ENCODE peak calls at places on chromosomes 5 and 9, in six cellular contexts. One of them, this sample, is unnamed.
A peak's percentile ranks its signal among the peaks of the same experiment; 100 is the strongest.

GRCh38 chr9:130117376-130117775 is 54.8 kb upstream of the NCS1 start:
- DNase-seq in choroid plexus epithelial cell: no peak
- DNase-seq in K562: no peak
- DNase-seq in psoas muscle: no peak
- DNase-seq in stimulated activated CD4-positive, alpha-beta T cell treated with anti-CD3 and anti-CD28 coated beads, Interleukin-1b, Interleukin-23, amount 100 ng/mL, for 24 hours: no peak
- DNase-seq in Kasumi-1: no peak
- DNase-seq in this sample: no peak

GRCh38 chr9:83523684-83524083 is 14.5 kb downstream of the FRMD3 start:
- DNase-seq in choroid plexus epithelial cell: no peak
- DNase-seq in stimulated activated CD4-positive, alpha-beta T cell treated with anti-CD3 and anti-CD28 coated beads, Interleukin-1b, Interleukin-23, amount 100 ng/mL, for 24 hours: no peak
- DNase-seq in Kasumi-1: no peak
- DNase-seq in psoas muscle: no peak
- DNase-seq in K562: no peak
- DNase-seq in this sample: no peak

GRCh38 chr5:38853753-38854470 is 8.1 kb downstream of the OSMR start:
- DNase-seq in stimulated activated CD4-positive, alpha-beta T cell treated with anti-CD3 and anti-CD28 coated beads, Interleukin-1b, Interleukin-23, amount 100 ng/mL, for 24 hours: no peak
- DNase-seq in psoas muscle: no peak
- DNase-seq in Kasumi-1: no peak
- DNase-seq in K562: no peak
- DNase-seq in choroid plexus epithelial cell: peak; percentile 80
- DNase-seq in this sample: no peak

GRCh38 chr5:103424453-103425205 is 138.0 kb downstream of the NUDT12 start:
- DNase-seq in stimulated activated CD4-positive, alpha-beta T cell treated with anti-CD3 and anti-CD28 coated beads, Interleukin-1b, Interleukin-23, amount 100 ng/mL, for 24 hours: no peak
- DNase-seq in psoas muscle: no peak
- DNase-seq in choroid plexus epithelial cell: peak; percentile 94
- DNase-seq in Kasumi-1: no peak
- DNase-seq in K562: no peak
- DNase-seq in this sample: no peak

GRCh38 chr9:6024035-6024554 is 8.7 kb upstream of the RANBP6 start:
- DNase-seq in choroid plexus epithelial cell: peak; percentile 19
- DNase-seq in stimulated activated CD4-positive, alpha-beta T cell treated with anti-CD3 and anti-CD28 coated beads, Interleukin-1b, Interleukin-23, amount 100 ng/mL, for 24 hours: no peak
- DNase-seq in K562: peak; percentile 14
- DNase-seq in psoas muscle: no peak
- DNase-seq in Kasumi-1: peak; percentile 8
- DNase-seq in this sample: no peak

GRCh38 chr9:127983847-127984289 is 3.1 kb upstream of the EEIG1 start:
- DNase-seq in choroid plexus epithelial cell: no peak
- DNase-seq in K562: no peak
- DNase-seq in psoas muscle: no peak
- DNase-seq in stimulated activated CD4-positive, alpha-beta T cell treated with anti-CD3 and anti-CD28 coated beads, Interleukin-1b, Interleukin-23, amount 100 ng/mL, for 24 hours: no peak
- DNase-seq in Kasumi-1: no peak
- DNase-seq in this sample: no peak

GRCh38 chr5:134383980-134384697 is 12.8 kb downstream of the UBE2B start:
- DNase-seq in stimulated activated CD4-positive, alpha-beta T cell treated with anti-CD3 and anti-CD28 coated beads, Interleukin-1b, Interleukin-23, amount 100 ng/mL, for 24 hours: no peak
- DNase-seq in Kasumi-1: no peak
- DNase-seq in choroid plexus epithelial cell: no peak
- DNase-seq in psoas muscle: no peak
- DNase-seq in K562: no peak
- DNase-seq in this sample: no peak

GRCh38 chr5:133847301-133847700 is 121.1 kb downstream of the C5orf15 start:
- DNase-seq in choroid plexus epithelial cell: no peak
- DNase-seq in stimulated activated CD4-positive, alpha-beta T cell treated with anti-CD3 and anti-CD28 coated beads, Interleukin-1b, Interleukin-23, amount 100 ng/mL, for 24 hours: no peak
- DNase-seq in K562: no peak
- DNase-seq in psoas muscle: no peak
- DNase-seq in Kasumi-1: no peak
- DNase-seq in this sample: no peak

GRCh38 chr9:136942112-136942880 is 2.2 kb downstream of the FBXW5 start:
- DNase-seq in psoas muscle: no peak
- DNase-seq in choroid plexus epithelial cell: no peak
- DNase-seq in stimulated activated CD4-positive, alpha-beta T cell treated with anti-CD3 and anti-CD28 coated beads, Interleukin-1b, Interleukin-23, amount 100 ng/mL, for 24 hours: no peak
- DNase-seq in Kasumi-1: no peak
- DNase-seq in K562: peak; percentile 53
- DNase-seq in this sample: no peak

GRCh38 chr5:122500245-122501086 is 188.4 kb downstream of the SNCAIP start:
- DNase-seq in K562: peak; percentile 12
- DNase-seq in Kasumi-1: peak; percentile 41
- DNase-seq in psoas muscle: peak; percentile 13
- DNase-seq in choroid plexus epithelial cell: peak; percentile 83
- DNase-seq in stimulated activated CD4-positive, alpha-beta T cell treated with anti-CD3 and anti-CD28 coated beads, Interleukin-1b, Interleukin-23, amount 100 ng/mL, for 24 hours: no peak
- DNase-seq in this sample: no peak

GRCh38 chr5:139061274-139061673 is 136.9 kb downstream of the SIL1 start:
- DNase-seq in psoas muscle: peak; percentile 70
- DNase-seq in K562: no peak
- DNase-seq in choroid plexus epithelial cell: peak; percentile 72
- DNase-seq in stimulated activated CD4-positive, alpha-beta T cell treated with anti-CD3 and anti-CD28 coated beads, Interleukin-1b, Interleukin-23, amount 100 ng/mL, for 24 hours: no peak
- DNase-seq in Kasumi-1: no peak
- DNase-seq in this sample: no peak

GRCh38 chr9:92036411-92036746 is 78.8 kb downstream of the SPTLC1 start:
- DNase-seq in psoas muscle: no peak
- DNase-seq in choroid plexus epithelial cell: no peak
- DNase-seq in stimulated activated CD4-positive, alpha-beta T cell treated with anti-CD3 and anti-CD28 coated beads, Interleukin-1b, Interleukin-23, amount 100 ng/mL, for 24 hours: no peak
- DNase-seq in K562: no peak
- DNase-seq in Kasumi-1: no peak
- DNase-seq in this sample: no peak

GRCh38 chr9:115276621-115277020 is 158.7 kb upstream of the TNC start:
- DNase-seq in choroid plexus epithelial cell: peak; percentile 31
- DNase-seq in Kasumi-1: no peak
- DNase-seq in stimulated activated CD4-positive, alpha-beta T cell treated with anti-CD3 and anti-CD28 coated beads, Interleukin-1b, Interleukin-23, amount 100 ng/mL, for 24 hours: no peak
- DNase-seq in psoas muscle: no peak
- DNase-seq in K562: no peak
- DNase-seq in this sample: no peak

GRCh38 chr5:63923914-63924313 is 38.3 kb downstream of the HTR1A start:
- DNase-seq in psoas muscle: no peak
- DNase-seq in stimulated activated CD4-positive, alpha-beta T cell treated with anti-CD3 and anti-CD28 coated beads, Interleukin-1b, Interleukin-23, amount 100 ng/mL, for 24 hours: no peak
- DNase-seq in choroid plexus epithelial cell: no peak
- DNase-seq in Kasumi-1: peak; percentile 19
- DNase-seq in K562: no peak
- DNase-seq in this sample: no peak

GRCh38 chr5:160797020-160797419 is 55.0 kb downstream of the ATP10B start:
- DNase-seq in choroid plexus epithelial cell: no peak
- DNase-seq in Kasumi-1: no peak
- DNase-seq in psoas muscle: no peak
- DNase-seq in stimulated activated CD4-positive, alpha-beta T cell treated with anti-CD3 and anti-CD28 coated beads, Interleukin-1b, Interleukin-23, amount 100 ng/mL, for 24 hours: no peak
- DNase-seq in K562: no peak
- DNase-seq in this sample: no peak

GRCh38 chr5:14057289-14057688 is 85.9 kb upstream of the TRIO start:
- DNase-seq in choroid plexus epithelial cell: no peak
- DNase-seq in K562: no peak
- DNase-seq in Kasumi-1: no peak
- DNase-seq in psoas muscle: no peak
- DNase-seq in stimulated activated CD4-positive, alpha-beta T cell treated with anti-CD3 and anti-CD28 coated beads, Interleukin-1b, Interleukin-23, amount 100 ng/mL, for 24 hours: no peak
- DNase-seq in this sample: no peak

GRCh38 chr9:105376893-105377292 is 70.9 kb upstream of the FSD1L start:
- DNase-seq in stimulated activated CD4-positive, alpha-beta T cell treated with anti-CD3 and anti-CD28 coated beads, Interleukin-1b, Interleukin-23, amount 100 ng/mL, for 24 hours: no peak
- DNase-seq in K562: no peak
- DNase-seq in choroid plexus epithelial cell: no peak
- DNase-seq in Kasumi-1: no peak
- DNase-seq in psoas muscle: no peak
- DNase-seq in this sample: no peak

GRCh38 chr5:1751026-1751863 is 48.4 kb downstream of the MRPL36 start:
- DNase-seq in Kasumi-1: no peak
- DNase-seq in psoas muscle: no peak
- DNase-seq in stimulated activated CD4-positive, alpha-beta T cell treated with anti-CD3 and anti-CD28 coated beads, Interleukin-1b, Interleukin-23, amount 100 ng/mL, for 24 hours: no peak
- DNase-seq in K562: no peak
- DNase-seq in choroid plexus epithelial cell: no peak
- DNase-seq in this sample: no peak

GRCh38 chr9:135655317-135656003 is 7.6 kb upstream of the LCN9 start:
- DNase-seq in Kasumi-1: no peak
- DNase-seq in choroid plexus epithelial cell: no peak
- DNase-seq in psoas muscle: no peak
- DNase-seq in stimulated activated CD4-positive, alpha-beta T cell treated with anti-CD3 and anti-CD28 coated beads, Interleukin-1b, Interleukin-23, amount 100 ng/mL, for 24 hours: no peak
- DNase-seq in K562: no peak
- DNase-seq in this sample: no peak

GRCh38 chr9:89750117-89750551 is 145.3 kb downstream of the GADD45G start:
- DNase-seq in K562: no peak
- DNase-seq in choroid plexus epithelial cell: no peak
- DNase-seq in Kasumi-1: no peak
- DNase-seq in stimulated activated CD4-positive, alpha-beta T cell treated with anti-CD3 and anti-CD28 coated beads, Interleukin-1b, Interleukin-23, amount 100 ng/mL, for 24 hours: no peak
- DNase-seq in psoas muscle: no peak
- DNase-seq in this sample: peak; percentile 74

GRCh38 chr9:120536949-120537640 is 42.9 kb downstream of the CDK5RAP2 start:
- DNase-seq in psoas muscle: no peak
- DNase-seq in stimulated activated CD4-positive, alpha-beta T cell treated with anti-CD3 and anti-CD28 coated beads, Interleukin-1b, Interleukin-23, amount 100 ng/mL, for 24 hours: no peak
- DNase-seq in Kasumi-1: no peak
- DNase-seq in K562: no peak
- DNase-seq in choroid plexus epithelial cell: no peak
- DNase-seq in this sample: no peak

GRCh38 chr9:32603914-32604852 is 31.2 kb upstream of the NDUFB6 start:
- DNase-seq in psoas muscle: no peak
- DNase-seq in choroid plexus epithelial cell: peak; percentile 28
- DNase-seq in Kasumi-1: no peak
- DNase-seq in K562: no peak
- DNase-seq in stimulated activated CD4-positive, alpha-beta T cell treated with anti-CD3 and anti-CD28 coated beads, Interleukin-1b, Interleukin-23, amount 100 ng/mL, for 24 hours: no peak
- DNase-seq in this sample: no peak

GRCh38 chr5:154197801-154198461 is 7.4 kb downstream of the GALNT10 start:
- DNase-seq in choroid plexus epithelial cell: no peak
- DNase-seq in Kasumi-1: no peak
- DNase-seq in psoas muscle: no peak
- DNase-seq in stimulated activated CD4-positive, alpha-beta T cell treated with anti-CD3 and anti-CD28 coated beads, Interleukin-1b, Interleukin-23, amount 100 ng/mL, for 24 hours: no peak
- DNase-seq in K562: no peak
- DNase-seq in this sample: no peak

GRCh38 chr9:13095056-13095455 is 184.4 kb downstream of the MPDZ start:
- DNase-seq in Kasumi-1: no peak
- DNase-seq in psoas muscle: no peak
- DNase-seq in K562: no peak
- DNase-seq in stimulated activated CD4-positive, alpha-beta T cell treated with anti-CD3 and anti-CD28 coated beads, Interleukin-1b, Interleukin-23, amount 100 ng/mL, for 24 hours: no peak
- DNase-seq in choroid plexus epithelial cell: no peak
- DNase-seq in this sample: no peak

GRCh38 chr5:77645158-77645994 is 6.9 kb upstream of the OTP start:
- DNase-seq in choroid plexus epithelial cell: no peak
- DNase-seq in Kasumi-1: peak; percentile 11
- DNase-seq in K562: peak; percentile 86
- DNase-seq in psoas muscle: peak; percentile 30
- DNase-seq in stimulated activated CD4-positive, alpha-beta T cell treated with anti-CD3 and anti-CD28 coated beads, Interleukin-1b, Interleukin-23, amount 100 ng/mL, for 24 hours: no peak
- DNase-seq in this sample: peak; percentile 67